ENCODE peak calls at places on chromosomes 2 and 18, in ten cellular contexts. J is spleen, B is testis, S is skeletal muscle cell, F is HL-60, E is tibial artery, P is sigmoid colon, Q is mammary epithelial cell, K is IMR-90, T is left ventricle myocardium inferior. V is an unnamed sample.

GRCh38 chr2:188693771-188694170 is 280.4 kb upstream of the COL3A1 start:
- DNase-seq in J (no peak), T (no peak), E (no peak), F (no peak), P (no peak), Q (no peak), K (no peak), B (no peak), S (no peak), V (no peak)

GRCh38 chr2:15265889-15266288 is 295.2 kb downstream of the NBAS start:
- DNase-seq in P (no peak), J (no peak), F (no peak), K (no peak), E (no peak), B (no peak), S (no peak), T (no peak), Q (no peak), V (no peak)

GRCh38 chr2:70946832-70947442 is 11.2 kb downstream of the ATP6V1B1 start:
- DNase-seq in B (peak; percentile 70), P (peak; percentile 66), E (peak; percentile 49), T (no peak), F (peak; percentile 42), Q (no peak), S (peak; percentile 19), K (peak; percentile 60), J (no peak), V (peak; percentile 79)

GRCh38 chr18:25282282-25282681 is 69.7 kb downstream of the ZNF521 start:
- DNase-seq in S (no peak), E (no peak), B (no peak), K (no peak), F (no peak), P (peak; percentile 64), Q (no peak), T (no peak), J (no peak), V (no peak)

GRCh38 chr2:195732569-195732968 is 75.5 kb downstream of the SLC39A10 start:
- DNase-seq in Q (no peak), J (no peak), B (no peak), S (no peak), T (no peak), F (no peak), P (no peak), E (no peak), K (peak; percentile 10), V (no peak)

GRCh38 chr2:75224636-75225094 is 25.3 kb upstream of the TACR1 start:
- DNase-seq in T (no peak), Q (no peak), J (no peak), S (no peak), E (no peak), P (no peak), K (peak; percentile 10), B (no peak), F (no peak), V (no peak)

GRCh38 chr2:218671077-218671653 is 637 bp downstream of the RNF25 start:
- DNase-seq in T (no peak), Q (peak; percentile 62), K (peak; percentile 20), B (no peak), J (no peak), P (peak; percentile 28), E (no peak), S (no peak), F (no peak), V (no peak)

GRCh38 chr2:168120730-168121129 is 126.7 kb downstream of the STK39 start:
- DNase-seq in S (no peak), J (no peak), T (no peak), K (peak; percentile 29), F (no peak), Q (no peak), P (no peak), E (no peak), B (no peak), V (no peak)

GRCh38 chr18:55912071-55912470 is 324.1 kb upstream of the TCF4 start:
- DNase-seq in T (no peak), Q (no peak), B (peak; percentile 17), E (no peak), J (no peak), P (no peak), F (no peak), K (no peak), S (no peak), V (no peak)

GRCh38 chr2:105409717-105410116 is 10.9 kb upstream of the FHL2 start:
- DNase-seq in P (peak; percentile 92), F (no peak), J (no peak), E (peak; percentile 79), B (peak; percentile 92), S (peak; percentile 67), T (peak; percentile 73), K (peak; percentile 91), Q (peak; percentile 93), V (no peak)

GRCh38 chr2:89781962-89782361 is 1090.5 kb downstream of the RPIA start:
- DNase-seq in F (no peak), S (no peak), Q (no peak), P (no peak), B (no peak), E (no peak), T (no peak), J (no peak), K (no peak), V (no peak)

GRCh38 chr2:188819781-188820180 is 154.4 kb upstream of the COL3A1 start:
- DNase-seq in P (no peak), E (no peak), T (no peak), K (no peak), J (no peak), S (no peak), B (no peak), Q (no peak), F (no peak), V (no peak)

GRCh38 chr2:128633501-128633900 is 314.8 kb upstream of the HS6ST1 start:
- DNase-seq in F (no peak), S (peak; percentile 38), B (no peak), P (no peak), Q (no peak), J (no peak), T (no peak), E (no peak), K (peak; percentile 57), V (no peak)

GRCh38 chr2:218850796-218851195 is 8.8 kb upstream of the WNT6 start:
- DNase-seq in T (no peak), J (peak; percentile 18), B (peak; percentile 9), P (no peak), Q (no peak), F (no peak), E (no peak), K (no peak), S (no peak), V (no peak)

DNA sequence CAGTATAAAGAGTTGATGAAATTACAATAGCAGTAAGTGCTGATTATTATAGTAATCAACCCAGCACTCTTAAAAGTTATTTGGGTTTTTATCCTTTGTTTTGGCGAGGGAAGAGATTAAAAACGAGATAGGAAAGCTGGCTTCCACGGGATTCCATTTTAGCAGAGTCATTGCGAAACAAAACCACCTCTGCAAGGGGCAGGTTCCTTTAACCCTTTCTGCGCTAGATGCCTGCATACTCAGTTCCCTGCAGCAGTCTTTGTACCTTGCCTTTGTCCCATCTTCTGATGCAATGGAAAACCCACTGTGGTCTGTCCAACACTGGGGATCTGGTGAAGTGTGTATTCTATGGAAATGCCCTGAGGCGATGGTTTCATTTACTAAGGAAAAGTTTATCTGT is 2.7 kb downstream of the YPEL5 start:
- DNase-seq in J (no peak), F (peak; percentile 12), P (no peak), E (no peak), K (no peak), T (no peak), S (no peak), Q (peak; percentile 36), B (no peak), V (peak; percentile 61)
- H3K4me3 ChIP-seq in J (no peak overlapping the region), F (no peak overlapping the region), P (no peak overlapping the region), E (no peak overlapping the region), K (no peak overlapping the region), T (peak overlapping the region; percentile 88), S (no peak overlapping the region), Q (no peak overlapping the region), B (no peak overlapping the region), V (peak overlapping the region; percentile 8)

DNA sequence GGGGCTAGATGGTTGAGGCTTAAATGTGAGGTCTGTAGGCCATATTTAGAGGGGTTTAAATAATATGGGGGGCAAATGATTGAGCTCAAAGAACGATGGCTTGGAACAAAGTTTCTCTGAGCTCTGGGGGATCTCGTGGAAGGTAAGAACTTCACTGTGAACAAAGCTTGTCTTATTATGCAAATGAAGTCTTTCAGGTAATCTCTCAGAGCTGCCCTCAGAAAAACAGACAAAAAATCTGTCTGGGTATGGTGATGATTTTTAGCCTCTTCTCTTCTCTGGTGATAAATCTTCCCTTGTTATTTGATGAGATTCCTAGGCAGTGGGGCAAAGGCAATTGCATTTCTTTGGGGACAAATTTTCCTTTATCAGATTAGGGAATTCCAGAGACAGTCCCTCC is 760.3 kb downstream of the TSN start:
- DNase-seq in T (no peak), E (no peak), F (no peak), Q (no peak), P (no peak), S (no peak), K (no peak), J (no peak), B (no peak), V (no peak)
- H3K4me3 ChIP-seq in T (no peak overlapping the region), E (no peak overlapping the region), F (no peak overlapping the region), Q (no peak overlapping the region), P (no peak overlapping the region), S (no peak overlapping the region), K (no peak overlapping the region), J (no peak overlapping the region), B (no peak overlapping the region), V (no peak overlapping the region)

DNA sequence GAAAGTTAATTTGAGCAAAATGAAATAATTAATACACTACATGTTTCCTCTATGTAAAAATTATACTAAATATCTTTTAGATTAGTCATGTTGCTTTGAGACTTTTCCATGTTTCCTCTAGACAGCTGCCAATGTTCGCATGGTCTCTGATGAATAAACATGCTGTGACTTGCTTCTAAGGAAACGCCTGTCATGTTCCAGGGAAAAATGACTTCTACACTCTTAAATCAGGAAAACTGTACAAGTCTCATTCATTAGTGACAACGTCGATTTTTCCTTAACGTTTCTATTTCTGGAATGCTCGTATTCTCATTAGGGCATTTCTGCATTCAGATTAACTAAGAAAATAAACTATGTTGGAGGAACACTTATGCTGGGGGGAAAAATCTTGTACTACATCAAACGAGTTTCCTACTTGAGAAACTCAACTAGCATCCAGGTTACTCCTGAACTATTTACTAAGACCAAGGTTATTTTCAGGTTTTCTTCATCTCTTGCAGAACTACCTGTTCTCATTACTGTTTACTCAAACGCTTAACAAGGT is 1.6 kb downstream of the COBLL1 start:
- DNase-seq in P (no peak), T (no peak), E (peak; percentile 43), S (no peak), F (no peak), K (peak; percentile 18), Q (peak; percentile 86), B (no peak), J (no peak), V (no peak)
- H3K4me3 ChIP-seq in P (peak overlapping the region; percentile 79), T (peak overlapping the region; percentile 90), E (peak overlapping the region; percentile 96), S (peak overlapping the region; percentile 81), F (no peak overlapping the region), K (no peak overlapping the region), Q (peak overlapping the region; percentile 87), B (peak overlapping the region; percentile 69), J (peak overlapping the region; percentile 58), V (no peak overlapping the region)

DNA sequence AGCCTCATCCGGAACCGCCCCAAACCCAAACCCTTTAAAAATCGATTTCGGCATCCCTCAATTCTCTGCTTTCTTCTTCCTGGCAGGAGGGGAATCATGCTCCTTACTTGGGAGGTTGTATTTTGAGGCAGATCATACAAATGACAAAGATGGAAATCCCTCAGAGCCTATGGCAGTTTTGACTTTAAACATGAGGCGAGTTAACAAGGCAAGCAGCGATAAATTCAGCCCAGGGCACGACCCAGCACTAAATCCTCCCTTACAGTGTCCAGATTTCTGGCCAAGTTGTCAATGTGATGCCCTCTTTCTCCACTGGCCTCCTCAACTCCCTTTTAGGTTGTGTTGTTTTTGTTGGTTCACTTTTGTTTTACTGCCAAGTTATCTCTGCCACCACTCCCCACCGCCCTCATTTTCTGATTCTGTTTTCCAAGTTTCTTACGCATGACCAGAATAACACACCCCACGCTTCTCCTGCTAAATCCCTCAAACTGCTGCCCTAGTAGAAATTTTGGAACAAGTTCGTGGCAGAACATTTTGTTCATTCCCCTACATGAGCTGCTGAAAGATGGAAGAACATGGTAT is 68.3 kb downstream of the CTAGE1 start:
- DNase-seq in T (no peak), F (no peak), P (no peak), J (no peak), S (no peak), E (no peak), Q (no peak), K (no peak), B (peak; percentile 40), V (no peak)
- H3K4me3 ChIP-seq in T (peak overlapping the region; percentile 70), F (no peak overlapping the region), P (peak overlapping the region; percentile 23), J (peak overlapping the region; percentile 30), S (peak overlapping the region; percentile 40), E (peak overlapping the region; percentile 58), Q (peak overlapping the region; percentile 32), K (no peak overlapping the region), B (peak overlapping the region; percentile 56), V (peak overlapping the region; percentile 46)

V was measured in H7.